ENCODE peak calls at places on chromosome 15, in six cellular contexts. W is stomach; K is transverse colon; B is right cardiac atrium; A is CD4-positive, CD25-positive, alpha-beta regulatory T cell; Q is adrenal gland. Y is an unnamed sample.

GRCh38 chr15:92391640-92392039 is 2.0 kb upstream of the ST8SIA2 start:
- DNase-seq in B (no peak), Q (no peak), W (no peak), A (peak; percentile 43), K (no peak), Y (no peak)

GRCh38 chr15:43465105-43465504 is 27.9 kb downstream of the TP53BP1 start:
- DNase-seq in A (no peak), Q (no peak), W (no peak), B (no peak), K (no peak), Y (no peak)

GRCh38 chr15:101256756-101257155 is 4.9 kb upstream of the CHSY1 start:
- DNase-seq in W (no peak), K (no peak), A (peak; percentile 54), B (no peak), Q (no peak), Y (no peak)

GRCh38 chr15:93235321-93235720 is 146.3 kb upstream of the RGMA start:
- DNase-seq in Q (no peak), W (no peak), A (no peak), B (no peak), K (no peak), Y (no peak)

GRCh38 chr15:50697109-50697797 is 10.7 kb upstream of the TRPM7 start:
- DNase-seq in Q (no peak), B (no peak), W (no peak), K (no peak), A (no peak), Y (no peak)

GRCh38 chr15:66187271-66187670 is 66.3 kb downstream of the MEGF11 start:
- DNase-seq in Q (no peak), B (no peak), K (no peak), A (no peak), W (peak; percentile 5), Y (no peak)

GRCh38 chr15:101492752-101493692 is 3.5 kb upstream of the PCSK6 start:
- DNase-seq in B (no peak), A (no peak), Q (no peak), K (no peak), W (no peak), Y (no peak)

GRCh38 chr15:69869291-69869690 is 228.4 kb downstream of the TLE3 start:
- DNase-seq in W (no peak), K (no peak), B (no peak), A (no peak), Q (no peak), Y (no peak)

GRCh38 chr15:82881747-82882146 is 70.8 kb downstream of the HOMER2 start:
- DNase-seq in K (no peak), A (no peak), W (no peak), Q (no peak), B (no peak), Y (no peak)

GRCh38 chr15:66253643-66254363 is at the start of gene MEGF11:
- DNase-seq in K (peak; percentile 13), W (no peak), Q (peak; percentile 51), B (peak; percentile 30), A (no peak), Y (no peak)

GRCh38 chr15:68695061-68695595 is 116.3 kb downstream of the CORO2B start:
- DNase-seq in B (no peak), Q (no peak), A (no peak), W (no peak), K (no peak), Y (no peak)

GRCh38 chr15:25971053-25971452 is 107.9 kb upstream of the ATP10A start:
- DNase-seq in A (no peak), W (no peak), Q (no peak), K (no peak), B (no peak), Y (no peak)
- H3K9me3 ChIP-seq in A (no peaks in the 10 kb centered on the region), W (no peaks in the 10 kb centered on the region), Q (no peaks in the 10 kb centered on the region), K (no peaks in the 10 kb centered on the region), B (no peaks in the 10 kb centered on the region), Y (no peaks in the 10 kb centered on the region)

DNA sequence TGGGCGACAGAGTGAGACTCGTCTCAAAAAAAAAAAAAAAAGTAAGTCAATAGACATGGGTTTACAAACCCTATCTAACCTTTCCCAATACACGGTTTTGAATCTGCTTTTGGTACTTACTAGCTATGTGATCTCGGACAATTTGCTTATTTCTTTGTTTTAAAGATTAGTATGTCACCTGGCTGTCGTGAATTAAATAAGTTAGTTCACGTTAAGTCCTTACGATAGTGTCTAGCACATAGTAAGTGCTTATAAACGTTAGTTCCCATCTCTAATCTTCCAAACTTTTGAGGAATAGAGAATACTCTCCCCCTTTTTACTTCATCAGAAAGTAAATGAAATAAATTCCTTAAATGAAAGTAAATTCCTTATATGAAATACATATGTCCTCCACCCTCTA is 134.8 kb downstream of the PEAK1 start:
- DNase-seq in A (no peak), B (no peak), K (no peak), W (no peak), Q (no peak), Y (no peak)
- H3K9me3 ChIP-seq in A (no peaks in the 10 kb centered on the region), B (no peaks in the 10 kb centered on the region), K (no peaks in the 10 kb centered on the region), W (no peaks in the 10 kb centered on the region), Q (no peaks in the 10 kb centered on the region), Y (no peaks in the 10 kb centered on the region)

DNA sequence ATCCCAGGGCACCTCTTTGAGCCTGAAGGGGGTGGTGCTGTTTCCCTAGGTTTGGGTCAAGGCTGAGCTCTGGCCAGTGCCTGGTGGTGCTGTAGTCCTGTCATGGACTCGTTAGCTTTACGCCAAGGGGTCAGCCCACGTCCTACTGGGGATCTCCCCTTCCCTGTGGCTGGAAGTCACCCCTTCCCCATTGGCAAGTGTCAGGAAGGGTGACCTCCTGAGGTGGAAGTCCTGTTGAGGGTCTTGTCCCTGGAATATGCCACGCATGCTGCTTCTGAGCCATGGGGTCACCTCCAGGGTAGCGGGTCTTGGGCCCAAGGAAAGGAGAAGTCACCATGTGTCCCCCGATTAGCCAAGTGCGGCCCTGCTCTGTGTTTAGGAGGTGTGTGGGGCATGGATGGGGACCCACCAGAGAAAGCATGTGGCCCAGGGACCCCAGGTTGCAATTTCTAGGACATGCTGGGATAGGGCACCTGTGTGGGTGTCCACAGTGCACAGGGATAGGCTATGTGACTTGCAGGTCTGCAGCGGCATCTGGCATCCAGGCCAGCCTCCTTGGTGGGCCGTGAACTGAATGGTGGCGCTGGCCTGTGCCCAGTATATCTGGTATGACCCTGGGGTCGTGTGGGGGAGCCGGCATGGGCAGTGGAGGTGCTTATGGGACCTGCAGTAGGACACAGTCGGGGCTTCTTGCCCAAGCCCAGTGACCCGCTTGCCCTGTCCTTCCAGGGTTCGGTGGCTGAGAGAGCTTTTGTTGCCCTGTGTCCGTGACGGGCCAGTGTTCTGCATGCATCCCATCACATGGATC is 226.7 kb downstream of the SNRPN start:
- DNase-seq in K (peak; percentile 3), A (no peak), W (peak; percentile 13), B (peak; percentile 4), Q (peak; percentile 8), Y (no peak)
- H3K9me3 ChIP-seq in K (peaks cover 3% of the 10 kb centered on the region), A (peaks cover 66% of the 10 kb centered on the region), W (peaks cover under 1% of the 10 kb centered on the region), B (no peaks in the 10 kb centered on the region), Q (no peaks in the 10 kb centered on the region), Y (no peaks in the 10 kb centered on the region)

GRCh38 chr15:60704129-60704528 is 225.2 kb upstream of the ICE2 start:
- DNase-seq in B (no peak), W (no peak), K (peak; percentile 49), A (no peak), Q (no peak), Y (peak; percentile 29)
- H3K9me3 ChIP-seq in B (no peaks in the 10 kb centered on the region), W (no peaks in the 10 kb centered on the region), K (no peaks in the 10 kb centered on the region), A (no peaks in the 10 kb centered on the region), Q (no peaks in the 10 kb centered on the region), Y (no peaks in the 10 kb centered on the region)

GRCh38 chr15:22227961-22228762 is 147.8 kb downstream of the OR4M2 start:
- DNase-seq in Q (no peak), A (no peak), K (no peak), B (no peak), W (no peak), Y (no peak)
- H3K9me3 ChIP-seq in Q (no peaks in the 10 kb centered on the region), A (no peaks in the 10 kb centered on the region), K (no peaks in the 10 kb centered on the region), B (no peaks in the 10 kb centered on the region), W (no peaks in the 10 kb centered on the region), Y (no peaks in the 10 kb centered on the region)

DNA sequence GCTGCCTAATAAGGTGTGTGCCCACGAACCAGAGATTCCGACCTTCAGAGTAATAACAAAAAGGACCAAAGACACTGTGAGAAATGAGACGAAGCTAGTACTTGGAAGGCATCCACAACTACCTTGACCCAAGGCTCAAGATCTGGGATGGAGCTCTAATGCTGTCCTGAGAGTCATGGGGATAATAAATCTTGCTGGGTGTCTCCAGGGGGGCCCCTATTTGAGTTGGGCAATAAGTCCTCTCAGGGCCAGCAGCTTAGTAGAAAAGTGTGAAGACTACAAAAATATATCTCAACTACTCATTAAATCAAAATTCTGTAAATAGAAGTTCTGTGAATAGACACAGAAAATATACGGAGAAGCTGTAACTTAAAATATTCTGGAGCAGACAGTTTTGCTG is 2.9 kb upstream of the NDN start:
- DNase-seq in K (no peak), B (no peak), W (no peak), A (no peak), Q (no peak), Y (no peak)
- H3K9me3 ChIP-seq in K (no peaks in the 10 kb centered on the region), B (no peaks in the 10 kb centered on the region), W (no peaks in the 10 kb centered on the region), A (no peaks in the 10 kb centered on the region), Q (no peaks in the 10 kb centered on the region), Y (no peaks in the 10 kb centered on the region)

GRCh38 chr15:80547264-80547663 is 143.1 kb downstream of the ARNT2 start:
- DNase-seq in A (no peak), B (no peak), K (no peak), W (no peak), Q (no peak), Y (no peak)
- H3K9me3 ChIP-seq in A (no peaks in the 10 kb centered on the region), B (no peaks in the 10 kb centered on the region), K (no peaks in the 10 kb centered on the region), W (no peaks in the 10 kb centered on the region), Q (no peaks in the 10 kb centered on the region), Y (no peaks in the 10 kb centered on the region)